ENCODE peak calls at places on chromosomes 13 and 19, in ten cellular contexts. N is activated naive CD8-positive, alpha-beta T cell treated with anti-CD3 and anti-CD28 coated beads for 36 hours; K is WERI-Rb-1; Y is activated B cell treated with CpG ODN at 0.5 μM for 24 hours; B is left ventricle myocardium inferior; D is NB4; C is RCC 7860; V is thoracic aorta; I is body of pancreas; W is stimulated activated CD4-positive, alpha-beta T cell treated with anti-CD3 and anti-CD28 coated beads, Interleukin-15, amount 100 ng/mL, for 1 hour. T is an unnamed sample.

GRCh38 chr19:13521066-13521465 is 14.8 kb upstream of the CACNA1A start:
- DNase-seq in N (no peak), K (no peak), Y (no peak), B (no peak), D (no peak), C (no peak), V (no peak), I (no peak), W (no peak), T (no peak)

GRCh38 chr13:74047925-74048324 is 86.3 kb downstream of the KLF12 start:
- DNase-seq in N (no peak), K (no peak), Y (no peak), B (no peak), D (no peak), C (no peak), V (no peak), I (no peak), W (no peak), T (peak; percentile 28)

GRCh38 chr19:7801020-7801570 is 28.9 kb upstream of the EVI5L start:
- DNase-seq in N (no peak), K (no peak), Y (no peak), B (no peak), D (no peak), C (no peak), V (no peak), I (no peak), W (no peak), T (no peak)

GRCh38 chr13:46679369-46680180 is 117.4 kb downstream of the ESD start:
- DNase-seq in N (peak; percentile 41), K (no peak), Y (peak; percentile 20), B (no peak), D (no peak), C (no peak), V (no peak), I (no peak), W (no peak), T (no peak)

GRCh38 chr13:35388979-35389378 is 87.5 kb downstream of the MAB21L1 start:
- DNase-seq in N (no peak), K (no peak), Y (no peak), B (no peak), D (no peak), C (no peak), V (no peak), I (no peak), W (no peak), T (no peak)

GRCh38 chr13:98353750-98354149 is 176.7 kb upstream of the RNF113B start:
- DNase-seq in N (no peak), K (no peak), Y (no peak), B (no peak), D (no peak), C (no peak), V (no peak), I (no peak), W (no peak), T (no peak)

GRCh38 chr19:6239871-6240676 is 39.7 kb downstream of the MLLT1 start:
- DNase-seq in N (no peak), K (no peak), Y (no peak), B (peak; percentile 11), D (no peak), C (no peak), V (no peak), I (no peak), W (no peak), T (no peak)

GRCh38 chr13:35926859-35927530 is 204.2 kb downstream of the DCLK1 start:
- DNase-seq in N (no peak), K (no peak), Y (no peak), B (no peak), D (no peak), C (no peak), V (no peak), I (no peak), W (no peak), T (no peak)

GRCh38 chr13:48783181-48783630 is 129.5 kb downstream of the CYSLTR2 start:
- DNase-seq in N (no peak), K (no peak), Y (no peak), B (peak; percentile 73), D (peak; percentile 96), C (no peak), V (peak; percentile 21), I (peak; percentile 54), W (no peak), T (peak; percentile 70)

GRCh38 chr19:43470288-43470687 is 4.9 kb upstream of the LYPD3 start:
- DNase-seq in N (peak; percentile 31), K (no peak), Y (no peak), B (no peak), D (no peak), C (no peak), V (no peak), I (no peak), W (no peak), T (no peak)

GRCh38 chr19:1862068-1862423 is 1.3 kb downstream of the KLF16 start:
- DNase-seq in N (no peak), K (no peak), Y (no peak), B (no peak), D (no peak), C (no peak), V (no peak), I (peak; percentile 12), W (no peak), T (no peak)